ENCODE peak calls at places on chromosomes 16 and 17, in five cellular contexts. V is stimulated activated CD8-positive, alpha-beta memory T cell treated with anti-CD3 and anti-CD28 coated beads, Interleukin-4, amount 100 ng/mL, for 1 hour; R is effector CD8-positive, alpha-beta T cell; W is NCI-H1694 treated with DMSO at 0.1 percent for 48 hours; E is stimulated activated effector memory CD8-positive, alpha-beta T cell treated with anti-CD3 and anti-CD28 coated beads, Interleukin-12 subunit alpha, Interleukin-12 subunit beta, amount 100 ng/mL, for 72 hours. N is an unnamed sample.

GRCh38 chr17:43813386-43813785 is 19.6 kb downstream of the MPP3 start:
- DNase-seq in V (no peak), R (no peak), E (no peak), W (no peak), N (no peak)

GRCh38 chr17:4769628-4770027 is 2.1 kb upstream of the TM4SF5 start:
- DNase-seq in W (no peak), V (no peak), E (no peak), R (no peak), N (no peak)

GRCh38 chr16:23424292-23424958 is 28.6 kb downstream of the COG7 start:
- DNase-seq in W (peak; percentile 33), R (no peak), E (no peak), V (no peak), N (peak; percentile 84)

GRCh38 chr17:4607773-4608187 is 23.5 kb downstream of the SMTNL2 start:
- DNase-seq in W (no peak), R (no peak), E (no peak), V (no peak), N (no peak)

GRCh38 chr16:62829615-62830014 is 793.4 kb upstream of the CDH8 start:
- DNase-seq in E (no peak), W (no peak), V (no peak), R (no peak), N (no peak)

GRCh38 chr17:82153745-82154375 is 55.8 kb upstream of the FASN start:
- DNase-seq in V (peak; percentile 69), E (peak; percentile 89), R (peak; percentile 78), W (peak; percentile 41), N (peak; percentile 52)

GRCh38 chr17:10614536-10615155 is 42.5 kb downstream of the MYH3 start:
- DNase-seq in E (peak; percentile 58), R (no peak), V (no peak), W (peak; percentile 7), N (no peak)

GRCh38 chr17:57862410-57862989 is 12.7 kb upstream of the MRPS23 start:
- DNase-seq in V (no peak), W (no peak), R (no peak), E (no peak), N (no peak)

GRCh38 chr17:57577751-57578607 is 167.1 kb downstream of the CCDC182 start:
- DNase-seq in V (no peak), W (peak; percentile 93), R (no peak), E (no peak), N (no peak)

GRCh38 chr17:33234930-33235685 is 58.0 kb downstream of the ASIC2 start:
- DNase-seq in R (no peak), V (no peak), W (no peak), E (no peak), N (no peak)

GRCh38 chr17:59149841-59150511 is 5.0 kb downstream of the SKA2 start:
- DNase-seq in W (no peak), R (no peak), V (no peak), E (peak; percentile 50), N (no peak)

GRCh38 chr16:89257757-89258465 is 40.4 kb downstream of the ZNF778 start:
- DNase-seq in W (no peak), E (no peak), V (no peak), R (no peak), N (no peak)

GRCh38 chr17:63399856-63400255 is 46.2 kb downstream of the CYB561 start:
- DNase-seq in W (no peak), V (no peak), E (no peak), R (no peak), N (no peak)

GRCh38 chr17:63369233-63369632 is 76.9 kb downstream of the CYB561 start:
- DNase-seq in V (no peak), W (no peak), E (no peak), R (no peak), N (no peak)

GRCh38 chr16:84827131-84827574 is 7.4 kb downstream of the CRISPLD2 start:
- DNase-seq in V (no peak), R (no peak), W (no peak), E (no peak), N (no peak)

GRCh38 chr17:75525806-75526554 is 483 bp downstream of the LLGL2 start:
- DNase-seq in E (no peak), R (no peak), V (no peak), W (no peak), N (no peak)

GRCh38 chr17:36463916-36464764 is 22.3 kb upstream of the ZNHIT3 start:
- DNase-seq in V (no peak), R (no peak), W (no peak), E (peak; percentile 64), N (peak; percentile 59)

GRCh38 chr16:81646561-81646960 is 132.5 kb upstream of the PLCG2 start:
- DNase-seq in R (no peak), E (no peak), W (no peak), V (no peak), N (no peak)

GRCh38 chr17:43940630-43941029 is 1.6 kb downstream of the PPY start:
- DNase-seq in R (no peak), W (peak; percentile 49), V (no peak), E (no peak), N (no peak)

GRCh38 chr17:80455784-80456183 is 20.6 kb downstream of the NPTX1 start:
- DNase-seq in R (no peak), E (no peak), W (no peak), V (no peak), N (no peak)

GRCh38 chr17:60695960-60696359 is 18.3 kb downstream of the BCAS3 start:
- DNase-seq in E (no peak), R (no peak), V (no peak), W (no peak), N (no peak)

GRCh38 chr16:86508947-86509758 is 1.2 kb upstream of the FOXF1 start:
- DNase-seq in R (no peak), E (no peak), W (no peak), V (no peak), N (no peak)

GRCh38 chr17:8894673-8895578 is 27.5 kb upstream of the PIK3R6 start:
- DNase-seq in E (no peak), V (no peak), R (peak; percentile 19), W (peak; percentile 25), N (peak; percentile 46)

GRCh38 chr16:51896013-51896412 is 650.9 kb downstream of the TOX3 start:
- DNase-seq in V (no peak), E (no peak), R (no peak), W (no peak), N (no peak)

GRCh38 chr17:57262557-57262956 is 6.2 kb downstream of the MSI2 start:
- DNase-seq in V (no peak), R (no peak), W (no peak), E (no peak), N (no peak)

GRCh38 chr17:81400939-81401726 is 5.9 kb downstream of the BAHCC1 start:
- DNase-seq in V (no peak), R (no peak), W (no peak), E (no peak), N (no peak)

GRCh38 chr17:7951143-7951792 is 19.3 kb downstream of the CNTROB start:
- DNase-seq in V (no peak), E (peak; percentile 62), W (no peak), R (no peak), N (no peak)

N was measured in LNCaP clone FGC.